ENCODE peak calls at places on chromosomes 12 and 14, in eight cellular contexts. O, C, N, F, X, H, S and U are unnamed samples.

GRCh38 chr12:12488296-12488695 is 74.4 kb downstream of the DUSP16 start:
- DNase-seq in O (no peak), C (no peak), N (no peak), F (no peak), X (no peak), H (no peak), S (no peak), U (no peak)

GRCh38 chr12:15558915-15559528 is 230.2 kb downstream of the EPS8 start:
- DNase-seq in O (peak), C (no peak), N (no peak), F (peak), X (no peak), H (no peak), S (no peak), U (no peak)

GRCh38 chr12:75658826-75659823 is 147.7 kb upstream of the KRR1 start:
- DNase-seq in O (peak), C (no peak), N (no peak), F (peak), X (no peak), H (no peak), S (no peak), U (no peak)

GRCh38 chr14:68199465-68200145 is 380.0 kb downstream of the RAD51B start:
- DNase-seq in O (peak), C (peak), N (no peak), F (no peak), X (no peak), H (no peak), S (peak), U (no peak)

GRCh38 chr12:13256705-13257045 is 60.1 kb downstream of the EMP1 start:
- DNase-seq in O (no peak), C (no peak), N (no peak), F (no peak), X (no peak), H (no peak), S (no peak), U (no peak)

GRCh38 chr12:77734489-77734888 is 96.2 kb upstream of the NAV3 start:
- DNase-seq in O (peak), C (no peak), N (no peak), F (peak), X (no peak), H (peak), S (no peak), U (no peak)

GRCh38 chr12:95385246-95385645 is 88.7 kb upstream of the METAP2 start:
- DNase-seq in O (peak), C (no peak), N (peak), F (peak), X (peak), H (peak), S (no peak), U (no peak)

GRCh38 chr14:81323621-81324400 is 76.3 kb downstream of the STON2 start:
- DNase-seq in O (no peak), C (peak), N (no peak), F (no peak), X (no peak), H (no peak), S (peak), U (peak)

GRCh38 chr14:56798447-56799326 is 11.6 kb downstream of the OTX2 start:
- DNase-seq in O (no peak), C (peak), N (no peak), F (no peak), X (no peak), H (no peak), S (peak), U (peak)

GRCh38 chr12:130872179-130873096 is 572 bp downstream of the RAN start:
- DNase-seq in O (peak), C (peak), N (no peak), F (no peak), X (peak), H (no peak), S (peak), U (peak)

GRCh38 chr14:69648480-69649414 is 37.4 kb downstream of the SUSD6 start:
- DNase-seq in O (peak), C (no peak), N (peak), F (peak), X (no peak), H (no peak), S (no peak), U (no peak)

GRCh38 chr14:104345316-104346111 is 207.1 kb downstream of the KIF26A start:
- DNase-seq in O (no peak), C (no peak), N (no peak), F (no peak), X (no peak), H (peak), S (no peak), U (no peak)

GRCh38 chr12:32596031-32596430 is 83.1 kb upstream of the DNM1L start:
- DNase-seq in O (no peak), C (no peak), N (no peak), F (no peak), X (no peak), H (no peak), S (no peak), U (no peak)

GRCh38 chr12:23564454-23564853 is 385.0 kb downstream of the SOX5 start:
- DNase-seq in O (no peak), C (no peak), N (no peak), F (no peak), X (no peak), H (no peak), S (no peak), U (peak)

GRCh38 chr12:44446181-44446580 is 429.9 kb downstream of the NELL2 start:
- DNase-seq in O (no peak), C (no peak), N (no peak), F (no peak), X (no peak), H (no peak), S (no peak), U (no peak)

GRCh38 chr14:76551116-76551515 is 175.2 kb downstream of the ESRRB start:
- DNase-seq in O (no peak), C (no peak), N (no peak), F (no peak), X (no peak), H (no peak), S (no peak), U (no peak)

GRCh38 chr14:93998871-93999403 is 1.8 kb downstream of the CCDC197 start:
- DNase-seq in O (no peak), C (no peak), N (no peak), F (no peak), X (peak), H (no peak), S (no peak), U (no peak)

GRCh38 chr14:93997933-93998870 is 1.1 kb downstream of the CCDC197 start:
- DNase-seq in O (no peak), C (no peak), N (no peak), F (no peak), X (peak), H (no peak), S (no peak), U (no peak)

GRCh38 chr14:94000986-94001385 is 3.9 kb downstream of the CCDC197 start:
- DNase-seq in O (no peak), C (no peak), N (no peak), F (no peak), X (no peak), H (no peak), S (no peak), U (no peak)

GRCh38 chr14:94000267-94000666 is 3.2 kb downstream of the CCDC197 start:
- DNase-seq in O (no peak), C (no peak), N (no peak), F (no peak), X (peak), H (no peak), S (no peak), U (no peak)

GRCh38 chr14:93999573-93999972 is 2.5 kb downstream of the CCDC197 start:
- DNase-seq in O (no peak), C (no peak), N (no peak), F (no peak), X (peak), H (no peak), S (no peak), U (no peak)
- TF ChIP-seq CTCF in O (no peak), C (no peak), N (no peak), F (no peak), X (peak), H (no peak), S (no peak), U (peak)

GRCh38 chr12:70925542-70925941 is 5.0 kb upstream of the PTPRR start:
- DNase-seq in O (no peak), C (no peak), N (no peak), F (no peak), X (no peak), H (no peak), S (no peak), U (no peak)
- TF ChIP-seq CTCF in O (no peak), C (no peak), N (no peak), F (no peak), X (no peak), H (no peak), S (no peak), U (no peak)

DNA sequence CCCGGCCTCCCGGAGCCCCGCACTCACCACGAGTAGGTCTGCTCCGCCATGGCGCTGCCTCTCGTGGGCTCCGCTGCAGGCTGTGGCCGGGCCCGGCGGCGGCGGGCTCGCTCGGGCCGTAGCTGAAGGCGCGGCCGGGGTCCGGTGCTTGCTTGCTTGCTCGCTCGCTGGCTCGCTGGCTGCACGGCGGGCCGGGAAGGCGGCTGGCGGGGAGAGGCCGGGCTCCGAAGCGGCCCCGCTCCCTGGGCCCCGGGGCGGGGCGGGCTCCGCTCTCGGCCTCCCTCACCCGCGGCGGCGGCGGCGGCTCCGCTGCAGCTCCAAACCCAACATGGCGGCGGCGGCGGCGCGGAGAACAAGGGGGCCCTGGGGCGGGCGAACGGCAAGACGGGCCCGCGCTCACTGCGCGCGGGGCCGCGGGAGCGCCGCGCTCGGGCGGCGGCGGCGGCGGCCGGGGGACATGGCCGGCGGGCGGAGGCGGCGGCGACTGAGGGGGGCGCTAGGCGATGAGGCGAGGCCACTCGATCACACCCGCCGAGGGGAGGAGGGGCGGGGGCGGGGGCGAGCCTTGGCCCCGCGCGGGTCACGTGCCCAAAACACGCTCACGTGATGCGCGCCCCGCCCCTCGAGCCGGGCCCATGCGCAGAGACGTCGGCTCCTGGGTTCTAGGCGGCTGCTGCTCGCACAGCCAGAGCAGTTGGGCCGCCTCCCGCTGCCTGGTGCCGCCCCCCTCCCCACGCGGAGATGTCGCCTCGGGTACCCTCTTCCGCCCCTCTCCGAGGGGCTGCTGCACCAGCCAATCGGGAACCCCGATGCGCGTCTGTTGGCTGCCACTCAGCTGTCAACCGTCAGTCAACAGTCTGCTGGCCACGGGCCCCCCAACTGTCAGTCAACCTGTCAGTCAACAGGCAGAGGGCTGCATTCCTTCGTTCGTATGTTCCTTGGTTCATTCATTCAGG is at the start of gene SPPL3:
- DNase-seq in O (peak), C (peak), N (peak), F (peak), X (peak), H (peak), S (peak), U (peak)
- TF ChIP-seq CTCF in O (no peak), C (no peak), N (no peak), F (no peak), X (no peak), H (no peak), S (no peak), U (peak)

DNA sequence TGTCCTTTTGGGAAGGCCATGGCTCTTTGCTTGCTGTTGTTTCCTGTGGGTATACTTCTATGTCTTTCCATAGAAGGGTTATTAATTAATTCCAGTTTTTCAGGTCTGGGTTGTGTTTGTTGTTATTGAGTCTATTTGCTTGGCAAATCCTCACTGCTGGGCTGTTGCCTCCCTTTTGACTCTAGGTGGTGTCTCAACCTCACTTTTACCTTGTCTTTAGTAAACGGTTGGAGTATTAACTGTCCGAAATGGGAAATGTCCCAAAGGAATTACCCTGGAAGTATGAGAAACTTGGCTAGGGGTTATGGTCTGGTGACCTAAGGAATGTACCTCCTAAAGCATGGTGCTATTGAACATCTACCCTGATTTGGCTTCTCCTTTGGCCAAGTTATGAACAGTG is 16.7 kb downstream of the PRH1 start:
- DNase-seq in O (peak), C (no peak), N (no peak), F (no peak), X (no peak), H (no peak), S (no peak), U (no peak)
- TF ChIP-seq CTCF in O (no peak), C (no peak), N (no peak), F (no peak), X (no peak), H (no peak), S (no peak), U (no peak)

GRCh38 chr14:89417469-89418225 is 614 bp upstream of the FOXN3 start:
- DNase-seq in O (peak), C (peak), N (no peak), F (peak), X (peak), H (peak), S (peak), U (peak)
- TF ChIP-seq CTCF in O (peak), C (peak), N (peak), F (peak), X (peak), H (peak), S (no peak), U (peak)